ENCODE peak calls at places on chromosomes 12 and 14, in four cellular contexts. V, I, B and F are unnamed samples.
A peak's percentile ranks its signal among the peaks of the same experiment; 100 is the strongest.

GRCh38 chr14:56211124-56211523 is 92.9 kb downstream of the PELI2 start:
- DNase-seq in V (no peak), I (no peak), B (no peak), F (no peak)

GRCh38 chr12:19739195-19739776 is 300.0 kb downstream of the AEBP2 start:
- DNase-seq in V (peak; percentile 5), I (peak; percentile 16), B (no peak), F (peak; percentile 75)

GRCh38 chr12:71888521-71888920 is 49.0 kb downstream of the TBC1D15 start:
- DNase-seq in V (no peak), I (no peak), B (no peak), F (no peak)

GRCh38 chr14:85701763-85702162 is 171.8 kb downstream of the FLRT2 start:
- DNase-seq in V (no peak), I (no peak), B (no peak), F (peak; percentile 26)

GRCh38 chr14:97442363-97442762 is 645.2 kb downstream of the VRK1 start:
- DNase-seq in V (no peak), I (no peak), B (no peak), F (no peak)

GRCh38 chr14:73785834-73786631 is 65.6 kb upstream of the PTGR2 start:
- DNase-seq in V (peak; percentile 66), I (peak; percentile 89), B (peak; percentile 45), F (peak; percentile 86)

GRCh38 chr12:19411234-19412221 is 27.8 kb upstream of the AEBP2 start:
- DNase-seq in V (peak; percentile 30), I (no peak), B (no peak), F (no peak)

GRCh38 chr14:89436274-89436656 is 19.2 kb upstream of the FOXN3 start:
- DNase-seq in V (no peak), I (no peak), B (no peak), F (no peak)

GRCh38 chr14:38248629-38249028 is 7.3 kb downstream of the CLEC14A start:
- DNase-seq in V (no peak), I (no peak), B (no peak), F (no peak)

GRCh38 chr12:54701940-54702592 is 53.9 kb upstream of the DCD start:
- DNase-seq in V (no peak), I (no peak), B (peak; percentile 8), F (peak; percentile 66)

GRCh38 chr12:6435941-6436715 is 8.6 kb upstream of the CD27 start:
- DNase-seq in V (no peak), I (no peak), B (no peak), F (no peak)

GRCh38 chr12:124509676-124510300 is 57.6 kb downstream of the NCOR2 start:
- DNase-seq in V (no peak), I (peak; percentile 55), B (no peak), F (peak; percentile 63)
- H3K4me1 ChIP-seq in V (peaks cover 78% of the 10 kb centered on the region), I (peaks cover 65% of the 10 kb centered on the region), B (no peaks in the 10 kb centered on the region), F (peaks cover 73% of the 10 kb centered on the region)

GRCh38 chr12:57909056-57909455 is 32.3 kb upstream of the ATP23 start:
- DNase-seq in V (no peak), I (no peak), B (no peak), F (no peak)
- H3K27ac ChIP-seq in V (no peak overlapping the region), I (no peak overlapping the region), B (no peak overlapping the region), F (no peak overlapping the region)

DNA sequence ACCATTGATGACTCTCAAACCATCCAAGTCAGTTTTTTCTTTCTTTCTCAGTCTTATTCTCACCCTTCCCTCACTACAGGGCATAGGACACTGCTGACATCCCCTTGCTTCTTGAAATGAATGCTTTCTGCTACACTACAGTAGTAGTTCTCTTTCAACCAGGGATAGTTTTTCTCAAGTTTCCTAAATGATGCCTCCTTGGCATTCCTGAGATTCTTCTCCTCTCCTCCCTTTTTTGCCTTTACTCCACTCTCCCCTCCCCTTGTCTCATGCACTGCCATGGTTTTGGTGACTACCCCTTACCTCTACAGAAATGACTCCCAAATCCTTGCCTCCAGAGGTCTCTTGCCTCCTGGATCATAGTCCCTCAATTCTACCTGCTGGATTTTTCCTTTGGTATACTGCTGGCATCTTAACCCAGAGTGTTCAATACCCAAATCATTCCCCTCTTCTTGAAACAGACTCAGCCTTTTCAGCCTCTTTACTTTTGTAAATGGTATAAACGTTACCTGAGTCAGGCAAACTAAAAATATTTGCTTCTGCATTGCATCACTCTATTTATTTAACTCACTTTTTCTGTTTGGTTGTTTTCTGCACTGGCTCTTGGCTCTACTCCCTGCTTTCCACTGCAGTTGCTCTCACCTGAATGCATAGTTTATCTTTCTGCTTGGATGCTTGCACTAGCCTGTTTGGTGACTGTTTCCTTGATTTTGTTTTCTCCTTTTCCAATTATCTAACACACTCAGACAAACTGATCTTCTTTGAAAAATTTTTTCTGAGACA is 211.6 kb upstream of the IGF1 start:
- DNase-seq in V (no peak), I (no peak), B (no peak), F (no peak)
- H3K4me3 ChIP-seq in V (no peak overlapping the region), I (no peak overlapping the region), B (no peak overlapping the region), F (no peak overlapping the region)

DNA sequence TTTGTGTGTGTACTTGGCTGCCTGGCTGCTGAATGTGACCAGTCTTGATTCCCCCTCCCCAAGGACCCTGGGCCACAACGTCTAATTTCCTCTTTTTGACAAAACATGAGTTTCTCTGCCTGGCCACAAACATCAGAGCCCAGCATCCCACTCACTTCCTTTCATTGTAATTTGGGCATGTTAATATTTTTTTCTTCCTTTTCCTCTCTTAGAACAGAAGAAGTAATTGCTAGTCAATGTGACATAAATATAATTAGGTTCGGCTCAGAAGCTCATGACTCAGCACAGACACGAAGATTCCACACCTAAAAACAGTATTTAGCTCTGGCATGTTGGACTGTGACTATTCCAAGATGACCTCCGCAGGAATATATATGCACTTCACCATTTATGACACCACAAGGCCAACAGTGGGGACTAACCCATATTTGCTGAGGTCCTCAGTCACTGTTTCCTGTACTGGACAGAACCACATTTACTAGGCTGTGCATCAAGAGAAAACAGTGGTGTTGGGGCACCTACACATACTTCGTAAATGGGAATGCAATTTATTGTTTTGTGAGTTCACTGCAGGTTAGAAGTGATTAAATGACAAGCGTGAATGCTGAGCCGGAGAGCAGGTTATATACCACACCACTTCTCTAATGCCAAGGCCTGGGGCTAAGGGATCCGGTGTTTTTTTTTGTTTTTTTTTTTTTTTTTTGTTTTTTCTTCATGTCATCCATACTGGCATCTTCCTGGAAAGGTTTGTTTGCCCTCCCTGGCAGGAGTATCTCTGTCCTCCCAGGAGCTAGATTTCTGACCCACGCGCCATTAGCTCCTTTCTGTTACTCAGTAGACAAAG is 4.2 kb downstream of the GSG1 start:
- DNase-seq in V (no peak), I (no peak), B (no peak), F (peak; percentile 18)
- H3K4me1 ChIP-seq in V (peaks cover 55% of the 10 kb centered on the region), I (peaks cover 49% of the 10 kb centered on the region), B (peaks cover 24% of the 10 kb centered on the region), F (peaks cover 55% of the 10 kb centered on the region)